ENCODE peak calls at places on chromosome X, in nine cellular contexts. K is H1; N is CD8-positive, alpha-beta memory T cell; A is mucosa of descending colon; G is aorta; I is tibial nerve; V is BE2C; E is left ventricle myocardium inferior; T is WERI-Rb-1. P is an unnamed sample. For H3K9me3, the result is how much of the 10 kb centered on the place peaks cover.

GRCh38 chrX:25737540-25737939 is 400.6 kb upstream of the MAGEB18 start:
- DNase-seq in K (no peak), T (no peak), E (no peak), V (no peak), G (no peak), N (no peak), I (no peak), A (no peak), P (no peak)

GRCh38 chrX:30302957-30303356 is 6.2 kb downstream of the NR0B1 start:
- DNase-seq in G (peak), E (peak), T (no peak), A (no peak), K (no peak), I (peak), V (peak), N (no peak), P (peak)

GRCh38 chrX:24026403-24026801 is 584 bp downstream of the KLHL15 start:
- DNase-seq in T (no peak), A (no peak), V (no peak), N (no peak), G (no peak), I (no peak), E (no peak), K (no peak), P (peak)

GRCh38 chrX:45187731-45188130 is 12.9 kb downstream of the DIPK2B start:
- DNase-seq in T (no peak), E (no peak), G (no peak), A (no peak), I (no peak), K (no peak), V (no peak), N (no peak), P (no peak)

GRCh38 chrX:32041181-32041580 is 969.3 kb upstream of the FTHL17 start:
- DNase-seq in T (no peak), A (no peak), I (no peak), K (no peak), V (no peak), N (no peak), E (no peak), G (no peak), P (no peak)

GRCh38 chrX:135512508-135513139 is 7.8 kb upstream of the INTS6L start:
- DNase-seq in I (no peak), A (no peak), K (no peak), N (no peak), T (no peak), V (no peak), E (no peak), G (no peak), P (no peak)

GRCh38 chrX:133362538-133362937 is 52.8 kb downstream of the GPC4 start:
- DNase-seq in G (no peak), T (no peak), A (no peak), I (no peak), E (no peak), K (no peak), N (no peak), V (no peak), P (no peak)

GRCh38 chrX:107629533-107629909 is 1.2 kb downstream of the PRPS1 start:
- DNase-seq in T (no peak), K (no peak), N (no peak), G (no peak), I (peak), V (peak), E (no peak), A (no peak), P (peak)

GRCh38 chrX:110412971-110413726 is 54.5 kb downstream of the RTL9 start:
- DNase-seq in T (peak), A (peak), E (peak), V (peak), G (peak), K (peak), I (peak), N (peak), P (peak)

GRCh38 chrX:150899191-150899757 is 806 bp upstream of the CD99L2 start:
- DNase-seq in G (no peak), T (peak), I (peak), A (peak), K (no peak), E (peak), N (peak), V (peak), P (peak)

GRCh38 chrX:1649623-1650022 is 34.8 kb downstream of the ASMT start:
- DNase-seq in V (no peak), N (no peak), G (no peak), A (no peak), K (peak), T (peak), E (no peak), I (no peak), P (peak)

GRCh38 chrX:13287816-13288215 is 32.0 kb downstream of the ATXN3L start:
- DNase-seq in A (no peak), V (no peak), N (no peak), K (no peak), E (no peak), T (no peak), I (no peak), G (no peak), P (peak)

GRCh38 chrX:37883196-37883595 is 35.8 kb upstream of the DYNLT3 start:
- DNase-seq in G (no peak), K (no peak), N (no peak), I (no peak), V (no peak), A (no peak), E (no peak), T (no peak), P (no peak)

GRCh38 chrX:153184787-153185186 is 5.7 kb downstream of the MAGEA1 start:
- DNase-seq in V (no peak), T (no peak), G (no peak), N (no peak), A (no peak), I (no peak), E (no peak), K (no peak), P (no peak)

GRCh38 chrX:22338740-22339139 is 66.0 kb downstream of the CBLL2 start:
- DNase-seq in K (no peak), G (no peak), I (no peak), T (no peak), E (no peak), N (no peak), A (no peak), V (no peak), P (peak)

GRCh38 chrX:41334866-41335589 is 1.1 kb downstream of the DDX3X start:
- DNase-seq in E (peak), K (no peak), G (no peak), T (peak), A (peak), V (peak), I (peak), N (peak), P (peak)

GRCh38 chrX:155778844-155779553 is 102.1 kb upstream of the VAMP7 start:
- DNase-seq in I (no peak), T (no peak), A (no peak), K (no peak), G (no peak), E (no peak), N (no peak), V (no peak), P (no peak)

GRCh38 chrX:53281321-53281822 is at the start of gene IQSEC2:
- DNase-seq in V (peak), A (peak), T (peak), G (peak), E (peak), N (no peak), K (peak), I (peak), P (peak)

GRCh38 chrX:104922206-104922621 is 298.3 kb downstream of the TEX13A start:
- DNase-seq in V (peak), I (peak), N (no peak), A (no peak), E (peak), K (peak), T (peak), G (peak), P (peak)

GRCh38 chrX:16665089-16665488 is 15.1 kb downstream of the S100G start:
- DNase-seq in A (no peak), K (no peak), T (no peak), N (no peak), G (no peak), E (no peak), V (no peak), I (no peak), P (no peak)

GRCh38 chrX:149641432-149641831 is 9.8 kb upstream of the TMEM185A start:
- DNase-seq in G (no peak), E (no peak), K (no peak), A (no peak), T (no peak), I (no peak), V (no peak), N (no peak), P (no peak)

GRCh38 chrX:153905481-153906095 is 1.1 kb downstream of the AVPR2 start:
- DNase-seq in T (no peak), G (no peak), A (no peak), I (no peak), V (no peak), E (no peak), N (no peak), K (no peak), P (no peak)

GRCh38 chrX:136488706-136489105 is 959 bp downstream of the BRS3 start:
- DNase-seq in K (no peak), E (no peak), V (no peak), I (no peak), N (no peak), G (no peak), A (no peak), T (no peak), P (no peak)

GRCh38 chrX:10124506-10125247 is 32.1 kb upstream of the CLCN4 start:
- DNase-seq in T (no peak), A (no peak), N (no peak), E (no peak), K (no peak), G (peak), I (no peak), V (no peak), P (no peak)
- H3K9me3 ChIP-seq in T (under half), A (under half), N (under half), E (under half), K (under half), G (under half), I (under half), V (under half), P (under half)

GRCh38 chrX:145502670-145503069 is 255.4 kb downstream of the SPANXN1 start:
- DNase-seq in T (no peak), K (no peak), N (no peak), A (no peak), V (no peak), I (no peak), E (no peak), G (no peak), P (no peak)
- H3K9me3 ChIP-seq in T (under half), K (under half), N (under half), A (under half), V (under half), I (under half), E (under half), G (under half), P (under half)

GRCh38 chrX:4382273-4382672 is 668.8 kb upstream of the PRKX start:
- DNase-seq in V (no peak), I (no peak), N (no peak), T (no peak), A (no peak), K (no peak), G (no peak), E (no peak), P (no peak)
- H3K9me3 ChIP-seq in V (under half), I (under half), N (under half), T (under half), A (under half), K (under half), G (under half), E (under half), P (under half)

DNA sequence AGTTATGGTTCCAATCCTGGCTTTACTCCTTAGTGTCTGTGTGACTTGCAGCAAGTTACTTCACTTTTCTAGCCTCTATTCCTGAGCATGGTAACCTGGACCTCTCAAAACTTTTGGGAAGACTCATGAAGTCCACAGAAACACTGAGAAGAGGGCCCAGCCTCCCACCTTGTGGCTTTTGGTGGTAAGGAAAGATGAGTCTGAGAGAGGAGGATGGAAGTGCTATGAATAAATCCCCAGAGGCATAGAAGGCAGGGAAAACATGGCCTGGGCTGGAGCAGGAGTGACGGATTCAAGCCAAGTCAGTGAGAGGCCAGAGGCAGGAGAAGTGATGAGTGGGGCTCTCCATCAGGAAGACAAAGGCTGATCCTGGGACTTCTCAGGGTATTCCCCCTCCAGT is 10.9 kb upstream of the MAGEA4 start:
- DNase-seq in N (no peak), K (no peak), T (no peak), G (no peak), I (no peak), E (no peak), V (no peak), A (no peak), P (no peak)
- H3K9me3 ChIP-seq in N (under half), K (under half), T (under half), G (under half), I (under half), E (under half), V (under half), A (under half), P (under half)

DNA sequence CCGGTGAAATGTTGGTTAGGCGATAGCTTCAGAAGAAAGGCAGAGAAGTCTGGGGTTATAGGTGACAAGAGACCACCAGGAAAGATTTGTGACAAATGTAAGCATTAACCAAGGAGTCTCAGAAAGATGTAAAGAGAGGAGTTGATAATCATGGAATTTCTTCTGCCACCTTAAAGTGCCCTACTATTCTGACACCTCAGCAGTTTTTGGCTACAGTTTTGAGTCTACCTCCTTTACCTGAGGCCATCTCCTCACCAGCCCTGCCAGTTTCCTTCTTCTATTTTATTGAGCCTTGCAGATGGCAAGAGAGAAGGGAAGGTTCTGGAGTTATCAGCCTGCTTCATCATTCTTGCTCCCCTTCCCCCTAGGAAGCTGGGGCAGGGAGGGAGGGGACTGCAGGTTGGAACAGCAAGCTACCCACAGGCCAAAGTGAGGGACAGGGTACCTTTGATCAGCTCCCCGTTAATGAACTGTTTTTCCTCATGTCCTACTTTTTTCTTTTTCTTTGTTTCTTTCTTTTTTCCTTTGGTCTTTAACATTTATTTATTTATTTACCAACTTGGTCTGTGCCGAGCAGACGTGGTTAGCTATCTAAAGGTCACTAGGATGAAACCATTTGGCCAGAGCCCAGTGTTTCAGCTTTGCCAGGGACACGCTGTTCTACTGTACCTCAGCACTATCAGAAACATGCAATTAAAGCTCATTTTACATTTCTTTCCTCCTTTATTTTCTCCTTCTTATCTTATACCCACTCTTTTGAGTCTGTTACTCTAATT is 438.7 kb upstream of the AR start:
- DNase-seq in E (peak), I (peak), V (no peak), K (no peak), A (no peak), G (no peak), N (no peak), T (no peak), P (no peak)
- H3K9me3 ChIP-seq in E (under half), I (under half), V (under half), K (under half), A (under half), G (under half), N (under half), T (under half), P (under half)

DNA sequence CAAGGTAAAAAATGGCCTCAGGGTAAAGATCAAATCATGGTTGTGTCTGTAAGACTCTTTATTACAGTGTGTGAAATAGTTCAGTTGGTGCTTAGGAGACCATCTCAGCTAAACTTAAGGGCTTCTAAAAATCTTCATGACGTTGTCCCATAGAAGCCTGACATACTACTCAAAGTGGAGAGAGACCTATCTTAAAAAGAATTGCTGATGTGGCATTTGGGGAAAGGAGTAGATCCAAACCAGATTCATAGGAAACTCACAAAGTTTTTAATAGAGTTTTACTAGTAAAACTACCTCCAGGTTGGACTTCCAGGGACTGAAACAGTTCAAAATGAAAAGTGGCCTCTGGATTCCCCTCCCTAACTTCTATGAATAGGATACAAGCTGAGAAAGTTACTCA is 81.6 kb downstream of the ZNF81 start:
- DNase-seq in N (no peak), E (no peak), V (no peak), G (no peak), K (no peak), I (no peak), A (no peak), T (no peak), P (no peak)
- H3K9me3 ChIP-seq in N (under half), E (under half), V (under half), G (under half), K (under half), I (under half), A (under half), T (under half), P (under half)

DNA sequence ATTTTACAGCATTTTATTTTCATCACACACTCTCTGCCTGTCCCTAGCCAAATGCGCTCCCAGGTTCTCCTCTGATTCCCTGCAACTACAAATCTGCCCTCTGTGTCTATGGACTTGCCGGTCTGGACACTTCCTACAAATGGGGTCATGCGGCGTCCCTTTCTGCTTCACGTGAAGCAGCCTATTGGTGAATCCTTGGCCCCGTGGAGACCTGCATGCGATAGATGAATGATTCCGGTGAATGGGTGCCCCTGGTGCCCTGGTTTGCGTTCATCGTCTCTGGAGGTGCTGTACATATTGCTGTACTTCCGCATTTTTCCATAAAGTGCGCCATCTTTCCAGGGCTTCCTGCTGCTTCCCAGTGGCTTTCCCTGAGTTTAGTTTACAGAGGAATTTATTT is 27.5 kb upstream of the CLCN4 start:
- DNase-seq in T (no peak), E (no peak), A (no peak), I (no peak), N (no peak), K (no peak), V (no peak), G (peak), P (no peak)
- H3K9me3 ChIP-seq in T (under half), E (under half), A (under half), I (under half), N (under half), K (under half), V (under half), G (under half), P (under half)

GRCh38 chrX:40012039-40012799 is 85.5 kb downstream of the BCOR start:
- DNase-seq in G (peak), A (peak), E (peak), T (peak), V (no peak), K (peak), N (no peak), I (peak), P (no peak)
- H3K9me3 ChIP-seq in G (under half), A (under half), E (under half), T (under half), V (under half), K (under half), N (under half), I (under half), P (under half)

GRCh38 chrX:48785156-48785524 is 1.2 kb upstream of the GATA1 start:
- DNase-seq in K (no peak), V (no peak), A (no peak), N (no peak), T (no peak), E (no peak), G (no peak), I (no peak), P (no peak)
- H3K9me3 ChIP-seq in K (under half), V (under half), A (under half), N (under half), T (under half), E (under half), G (under half), I (under half), P (under half)

DNA sequence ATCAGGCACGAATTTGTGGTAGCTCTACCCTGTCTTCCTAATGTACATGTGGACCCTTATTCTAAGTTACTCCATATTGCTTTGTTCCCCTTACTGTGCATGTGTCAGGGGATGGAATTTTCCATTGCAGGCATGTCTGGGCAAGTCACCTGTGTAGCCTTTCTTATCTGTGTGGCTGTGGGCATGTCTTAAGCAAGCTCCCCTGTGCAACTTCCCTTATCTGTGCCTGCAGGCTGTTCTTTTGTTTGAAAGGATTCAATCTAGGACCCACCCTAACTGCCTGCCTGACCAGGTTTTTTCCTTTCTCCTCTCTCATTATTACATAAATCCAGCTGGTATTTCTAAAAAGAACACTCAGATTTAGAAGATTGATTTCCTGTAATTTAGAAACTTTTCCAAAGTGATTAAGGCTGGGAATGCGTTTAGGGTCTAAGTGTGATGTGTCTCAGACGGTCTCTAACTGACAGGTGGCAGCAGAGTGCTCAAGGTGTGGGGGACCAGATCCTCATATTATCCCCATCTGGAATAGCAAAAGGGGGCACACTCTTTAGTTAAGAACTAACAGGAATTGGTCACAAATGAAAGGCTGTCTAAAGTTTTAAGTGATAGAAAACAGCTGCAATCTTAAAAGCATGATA is 198.9 kb upstream of the PPP1R2C start:
- DNase-seq in I (no peak), E (no peak), T (peak), N (no peak), K (no peak), V (no peak), A (no peak), G (no peak), P (no peak)
- H3K9me3 ChIP-seq in I (under half), E (under half), T (under half), N (under half), K (under half), V (under half), A (under half), G (under half), P (under half)